ENCODE peak calls at places on chromosomes 4 and X, in eight cellular contexts. K, B, F, W, X, E, T and H are unnamed samples.

GRCh38 chr4:8469550-8469949 is 29.0 kb downstream of the TRMT44 start:
- DNase-seq in T (no peak), K (no peak), X (no peak), B (no peak), W (no peak), F (no peak), E (no peak), H (no peak)

GRCh38 chr4:82044141-82044993 is 329.4 kb downstream of the HNRNPD start:
- DNase-seq in E (peak; percentile 12), W (peak; percentile 34), X (peak; percentile 77), B (peak; percentile 73), T (peak; percentile 81), K (peak; percentile 63), F (peak; percentile 82), H (no peak)

GRCh38 chrX:129717902-129718301 is 20.9 kb upstream of the XPNPEP2 start:
- DNase-seq in T (no peak), B (no peak), K (no peak), W (no peak), F (no peak), E (no peak), X (peak; percentile 45), H (no peak)

GRCh38 chr4:39045791-39046221 is 13.6 kb upstream of the TMEM156 start:
- DNase-seq in B (no peak), T (no peak), F (no peak), X (no peak), W (peak; percentile 11), E (no peak), K (no peak), H (no peak)

GRCh38 chr4:168558587-168558986 is 61.7 kb downstream of the PALLD start:
- DNase-seq in K (no peak), E (no peak), F (no peak), T (no peak), B (no peak), W (no peak), X (no peak), H (no peak)

GRCh38 chrX:94721386-94721785 is 1047.4 kb downstream of the FAM133A start:
- DNase-seq in K (no peak), F (no peak), W (no peak), X (no peak), B (no peak), E (no peak), T (no peak), H (no peak)

GRCh38 chrX:101051549-101052302 is at the start of gene TRMT2B:
- DNase-seq in X (peak; percentile 68), K (peak; percentile 14), F (peak; percentile 78), E (peak; percentile 81), B (peak; percentile 87), W (peak; percentile 73), T (peak; percentile 89), H (peak; percentile 86)

GRCh38 chr4:113476800-113477199 is 284.7 kb downstream of the CAMK2D start:
- DNase-seq in X (peak; percentile 86), F (no peak), K (no peak), E (no peak), B (no peak), W (peak; percentile 27), T (no peak), H (no peak)

GRCh38 chr4:184196730-184197355 is 20.8 kb downstream of the ENPP6 start:
- DNase-seq in E (no peak), F (no peak), K (no peak), X (peak; percentile 70), W (no peak), B (no peak), T (no peak), H (no peak)

GRCh38 chrX:44062842-44063241 is 89.7 kb upstream of the NDP start:
- DNase-seq in B (no peak), F (no peak), T (no peak), X (peak; percentile 36), K (no peak), E (peak; percentile 29), W (peak; percentile 3), H (no peak)

GRCh38 chr4:8308144-8308543 is 38.6 kb downstream of the HTRA3 start:
- DNase-seq in K (no peak), X (no peak), W (no peak), B (peak; percentile 38), F (no peak), T (peak; percentile 41), E (peak; percentile 8), H (no peak)

GRCh38 chrX:10111364-10112148 is 45.2 kb upstream of the CLCN4 start:
- DNase-seq in K (no peak), F (no peak), W (no peak), T (no peak), B (no peak), E (no peak), X (no peak), H (no peak)

GRCh38 chr4:188107931-188108843 is 1.2 kb downstream of the TRIML2 start:
- DNase-seq in W (no peak), K (no peak), E (no peak), F (peak; percentile 64), T (no peak), X (peak; percentile 87), B (no peak), H (no peak)

GRCh38 chrX:42691196-42691595 is 86.8 kb downstream of the PPP1R2C start:
- DNase-seq in T (no peak), F (no peak), E (no peak), W (no peak), B (no peak), X (no peak), K (no peak), H (no peak)

GRCh38 chrX:19616959-19617358 is 101.7 kb upstream of the MAP3K15 start:
- DNase-seq in X (no peak), T (no peak), W (no peak), B (no peak), E (no peak), F (no peak), K (no peak), H (no peak)

GRCh38 chrX:54640103-54640428 is 110.0 kb downstream of the GNL3L start:
- DNase-seq in B (no peak), F (no peak), W (no peak), K (no peak), X (no peak), E (no peak), T (no peak), H (no peak)

GRCh38 chr4:82677327-82677726 is 115.5 kb upstream of the TMEM150C start:
- DNase-seq in E (no peak), K (no peak), F (no peak), B (no peak), X (no peak), T (no peak), W (peak; percentile 41), H (no peak)

GRCh38 chrX:69016220-69016941 is 148.9 kb downstream of the PJA1 start:
- DNase-seq in T (no peak), F (no peak), K (no peak), B (no peak), X (no peak), W (no peak), E (peak; percentile 50), H (peak; percentile 83)

GRCh38 chrX:33831211-33831610 is 300.9 kb downstream of the FAM47A start:
- DNase-seq in W (peak; percentile 25), B (no peak), F (no peak), T (no peak), X (no peak), K (no peak), E (no peak), H (no peak)

GRCh38 chr4:164023214-164023613 is 528.7 kb downstream of the TMA16 start:
- DNase-seq in W (no peak), F (no peak), E (no peak), T (no peak), X (no peak), K (no peak), B (no peak), H (no peak)
- TF ChIP-seq CTCF in W (no peak), F (peak; percentile 64), E (no peak), T (no peak), X (peak; percentile 9), K (peak; percentile 7), B (no peak), H (no peak)

GRCh38 chrX:15382809-15383208 is 1.4 kb downstream of the VEGFD start:
- DNase-seq in F (no peak), X (no peak), T (no peak), K (no peak), B (no peak), E (no peak), W (no peak), H (no peak)
- TF ChIP-seq CTCF in F (peak; percentile 63), X (peak; percentile 9), T (no peak), K (peak; percentile 34), B (no peak), E (no peak), W (no peak), H (no peak)

GRCh38 chr4:103718993-103719319 is 829 bp downstream of the TACR3 start:
- DNase-seq in E (no peak), X (no peak), T (no peak), F (no peak), B (no peak), W (no peak), K (no peak), H (no peak)
- TF ChIP-seq CTCF in E (no peak), X (peak; percentile 6), T (no peak), F (no peak), B (no peak), W (no peak), K (no peak), H (no peak)

GRCh38 chrX:109049416-109049815 is 313.1 kb upstream of the IRS4 start:
- DNase-seq in F (no peak), W (no peak), X (no peak), T (no peak), E (no peak), B (no peak), K (no peak), H (no peak)

DNA sequence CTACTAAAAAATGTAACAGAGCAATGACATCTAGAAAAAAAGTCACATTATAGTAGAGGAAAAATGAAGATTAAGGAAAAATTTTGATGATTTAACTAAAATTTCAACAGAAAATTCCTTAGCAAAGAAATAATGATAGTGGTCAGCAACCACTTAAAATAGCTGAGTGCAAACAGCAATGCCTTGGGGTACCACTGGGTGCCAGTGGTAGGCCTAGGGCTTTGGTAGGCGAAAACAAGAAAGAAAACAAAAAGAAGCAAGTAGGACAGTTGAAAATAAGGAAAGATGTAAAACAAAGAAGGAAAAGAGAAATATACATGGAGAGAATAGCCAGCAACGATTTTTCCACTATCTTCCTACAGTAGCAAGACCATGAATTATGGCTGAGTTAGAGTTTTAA is 313.5 kb upstream of the IRS4 start:
- DNase-seq in X (no peak), W (no peak), T (no peak), B (no peak), F (peak; percentile 52), E (no peak), K (no peak), H (no peak)
- TF ChIP-seq CTCF in X (peak; percentile 65), W (peak; percentile 40), T (no peak), B (no peak), F (peak; percentile 89), E (no peak), K (peak; percentile 51), H (peak; percentile 36)